ENCODE peak calls at places on chromosomes 11 and 22, in four cellular contexts. W is ovary, Z is body of pancreas, T is heart right ventricle. N is an unnamed sample.

GRCh38 chr11:72139500-72139899 is 4.0 kb downstream of the FOLR3 start:
- DNase-seq in W (no peak), Z (no peak), T (no peak), N (no peak)

GRCh38 chr11:130781906-130782305 is 134.4 kb downstream of the SNX19 start:
- DNase-seq in W (no peak), Z (no peak), T (no peak), N (no peak)

GRCh38 chr11:115677190-115677589 is 173.0 kb upstream of the CADM1 start:
- DNase-seq in W (no peak), Z (no peak), T (no peak), N (peak; percentile 85)

GRCh38 chr11:111976614-111977140 is 39.5 kb downstream of the DIXDC1 start:
- DNase-seq in W (peak; percentile 45), Z (peak; percentile 19), T (no peak), N (no peak)

GRCh38 chr11:68661697-68662603 is 22.4 kb upstream of the GAL start:
- DNase-seq in W (no peak), Z (no peak), T (no peak), N (no peak)

GRCh38 chr11:62974848-62975522 is 9.8 kb downstream of the SLC22A6 start:
- DNase-seq in W (no peak), Z (peak; percentile 76), T (peak; percentile 55), N (peak; percentile 68)

GRCh38 chr22:48301421-48301820 is 1526.3 kb downstream of the BRD1 start:
- DNase-seq in W (no peak), Z (no peak), T (no peak), N (no peak)

GRCh38 chr11:13705710-13706109 is 37.2 kb downstream of the FAR1 start:
- DNase-seq in W (no peak), Z (no peak), T (no peak), N (no peak)

GRCh38 chr11:124895471-124895971 is 2.1 kb downstream of the ROBO4 start:
- DNase-seq in W (no peak), Z (no peak), T (no peak), N (no peak)

DNA sequence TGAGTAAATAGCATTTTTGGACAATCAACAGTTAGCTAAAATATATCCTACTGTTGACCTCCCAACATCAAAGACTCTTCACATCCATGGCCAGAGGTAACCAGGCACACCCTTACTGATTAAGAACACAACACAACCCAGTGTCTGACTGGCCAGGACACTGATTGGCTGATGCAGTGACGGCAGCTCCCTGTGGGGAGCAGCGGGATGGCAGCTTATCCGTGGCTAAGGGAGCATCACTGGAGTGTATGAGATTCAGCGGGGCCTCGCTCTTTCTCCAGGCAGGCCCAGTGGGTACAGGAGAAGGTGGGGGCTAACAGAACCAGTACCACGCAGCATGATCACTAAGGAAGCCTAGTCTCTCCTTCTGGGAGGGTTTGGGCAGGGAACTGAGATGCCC is 10.3 kb upstream of the IL2RB start:
- DNase-seq in W (no peak), Z (no peak), T (no peak), N (peak; percentile 25)
- TF ChIP-seq CTCF in W (no peak), Z (no peak), T (no peak), N (peak; percentile 43)

GRCh38 chr11:31812392-31813241 is 1.5 kb upstream of the PAX6 start:
- DNase-seq in W (no peak), Z (no peak), T (no peak), N (no peak)

GRCh38 chr11:31810779-31811647 is at the start of gene PAX6:
- DNase-seq in W (no peak), Z (peak; percentile 53), T (no peak), N (no peak)

GRCh38 chr11:31813961-31814868 is 3.1 kb upstream of the PAX6 start:
- DNase-seq in W (no peak), Z (no peak), T (no peak), N (no peak)

GRCh38 chr11:31815743-31816466 is 4.8 kb upstream of the PAX6 start:
- DNase-seq in W (no peak), Z (no peak), T (no peak), N (no peak)

GRCh38 chr11:31813242-31813960 is 2.3 kb upstream of the PAX6 start:
- DNase-seq in W (no peak), Z (no peak), T (no peak), N (no peak)
- H3K27ac ChIP-seq in W (no peak overlapping the region), Z (no peak overlapping the region), T (no peak overlapping the region), N (no peak overlapping the region)

DNA sequence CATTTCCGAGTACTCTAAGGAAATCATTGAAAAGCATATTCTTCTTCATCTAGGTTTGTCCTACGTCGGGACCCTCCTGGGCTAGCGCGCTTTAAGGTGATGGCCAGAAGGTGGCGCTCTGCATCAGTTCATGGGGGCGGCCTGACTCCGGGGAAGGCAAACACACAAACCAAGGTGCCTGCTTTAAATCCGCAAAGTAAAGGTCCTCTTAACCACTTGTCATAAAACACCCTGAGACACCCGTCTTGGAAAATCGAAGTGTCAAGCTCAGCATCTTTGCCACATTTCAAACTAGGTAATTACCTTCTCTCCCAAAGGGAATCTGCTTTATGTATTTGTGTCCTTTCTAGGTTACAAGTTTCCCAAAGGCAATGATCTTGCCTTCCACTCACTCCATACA is 34.0 kb downstream of the LMO2 start:
- DNase-seq in W (peak; percentile 72), Z (peak; percentile 68), T (peak; percentile 80), N (peak; percentile 80)
- TF ChIP-seq CTCF in W (peak; percentile 19), Z (peak; percentile 94), T (peak; percentile 97), N (peak; percentile 86)

DNA sequence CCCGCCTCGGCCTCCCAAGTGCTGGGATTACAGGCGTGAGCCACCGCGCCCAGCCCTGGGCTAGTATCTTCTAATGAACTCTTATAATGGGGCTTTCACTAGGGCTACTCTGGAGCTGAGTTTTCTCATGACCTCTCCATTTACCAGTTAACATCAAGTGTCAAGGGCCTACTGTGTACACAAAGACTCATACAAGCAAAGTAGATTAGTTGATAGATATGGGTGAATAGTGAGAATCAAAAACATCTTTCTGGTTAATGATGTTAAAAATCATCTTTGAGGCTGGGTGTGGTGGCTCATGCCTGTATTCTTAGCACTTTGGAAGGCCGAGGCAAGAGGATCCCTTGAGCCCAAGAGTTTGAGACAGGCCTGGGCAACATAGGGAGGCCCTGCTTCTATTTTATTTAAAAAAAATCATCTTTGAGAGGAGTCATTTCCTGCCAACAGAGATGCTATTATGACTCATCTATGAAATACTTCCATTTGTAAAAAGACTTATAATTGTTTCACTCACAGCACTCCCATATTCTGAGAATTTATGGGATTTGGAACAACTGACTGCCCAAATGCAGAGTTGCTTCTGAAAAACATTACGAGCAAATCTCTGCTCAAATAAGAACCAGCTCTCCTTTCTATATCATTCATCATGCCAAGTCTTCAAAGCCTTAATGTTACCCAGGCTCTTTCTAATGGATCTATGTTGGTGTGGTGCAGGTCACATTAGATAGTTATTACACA is 57.0 kb downstream of the GDPD4 start:
- DNase-seq in W (no peak), Z (no peak), T (no peak), N (no peak)
- H3K27ac ChIP-seq in W (no peak overlapping the region), Z (no peak overlapping the region), T (no peak overlapping the region), N (no peak overlapping the region)

GRCh38 chr11:47551086-47551485 is 1.8 kb downstream of the CELF1 start:
- DNase-seq in W (no peak), Z (no peak), T (no peak), N (no peak)
- TF ChIP-seq CTCF in W (no peak), Z (no peak), T (no peak), N (peak; percentile 52)